ENCODE peak calls at places on chromosomes 12 and 14, in seven cellular contexts. T is mesothelial cell of epicardium, K is glutamatergic neuron, E is heart right ventricle, W is left lung, M is tibial artery, Y is fibroblast of pulmonary artery. S is an unnamed sample.

GRCh38 chr14:65080954-65081747 is 21.2 kb downstream of the MAX start:
- DNase-seq in T (no peak), K (no peak), E (no peak), W (no peak), M (no peak), Y (no peak), S (no peak)

GRCh38 chr12:84551373-84551772 is 361.2 kb downstream of the SLC6A15 start:
- DNase-seq in T (no peak), K (no peak), E (no peak), W (no peak), M (no peak), Y (no peak), S (no peak)

GRCh38 chr14:88599761-88600439 is 37.1 kb downstream of the ZC3H14 start:
- DNase-seq in T (no peak), K (no peak), E (no peak), W (no peak), M (no peak), Y (no peak), S (no peak)

GRCh38 chr14:99950191-99950590 is 115.0 kb upstream of the EVL start:
- DNase-seq in T (no peak), K (no peak), E (no peak), W (no peak), M (no peak), Y (no peak), S (no peak)

GRCh38 chr12:99977550-99977949 is 7.2 kb downstream of the ANKS1B start:
- DNase-seq in T (no peak), K (no peak), E (no peak), W (no peak), M (no peak), Y (no peak), S (peak; percentile 19)

GRCh38 chr12:80269953-80270552 is 170.7 kb downstream of the OTOGL start:
- DNase-seq in T (no peak), K (no peak), E (no peak), W (no peak), M (no peak), Y (peak; percentile 72), S (peak; percentile 60)

GRCh38 chr12:53277981-53278380 is 9.9 kb downstream of the ESPL1 start:
- DNase-seq in T (no peak), K (no peak), E (no peak), W (no peak), M (no peak), Y (no peak), S (no peak)

GRCh38 chr14:25090716-25091454 is 40.9 kb upstream of the STXBP6 start:
- DNase-seq in T (no peak), K (no peak), E (no peak), W (no peak), M (no peak), Y (peak; percentile 67), S (peak; percentile 69)

GRCh38 chr12:93634416-93634815 is 42.8 kb upstream of the CRADD start:
- DNase-seq in T (no peak), K (no peak), E (no peak), W (no peak), M (no peak), Y (peak; percentile 24), S (peak; percentile 43)

GRCh38 chr14:34035934-34036250 is 85.0 kb upstream of the EGLN3 start:
- DNase-seq in T (no peak), K (no peak), E (no peak), W (no peak), M (no peak), Y (no peak), S (no peak)

GRCh38 chr12:61781021-61781581 is 479.1 kb upstream of the USP15 start:
- DNase-seq in T (no peak), K (no peak), E (no peak), W (no peak), M (no peak), Y (no peak), S (no peak)

DNA sequence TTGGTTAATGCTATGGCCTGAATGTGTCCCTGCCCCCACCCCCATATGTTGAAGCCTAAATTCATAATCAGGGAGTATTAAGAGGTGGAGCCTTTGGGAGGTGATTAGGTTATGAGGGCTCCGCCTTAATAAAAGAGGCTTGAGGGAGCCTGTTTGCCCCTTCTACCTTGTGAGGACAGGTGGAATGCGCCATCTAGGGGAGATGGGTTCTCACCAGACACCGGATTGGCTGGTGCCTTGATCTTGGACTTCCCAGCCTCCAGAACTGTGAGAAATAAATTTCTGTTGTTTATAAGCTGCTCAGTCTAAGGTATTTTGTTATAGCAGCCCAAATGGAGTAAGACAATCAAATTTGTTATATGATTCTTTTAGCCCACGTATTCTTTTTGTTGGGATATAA is 148.3 kb downstream of the PTCSC3 start:
- DNase-seq in T (no peak), K (no peak), E (no peak), W (no peak), M (no peak), Y (no peak), S (no peak)
- TF ChIP-seq CTCF in T (no peak), K (no peak), E (no peak), W (no peak), M (no peak), Y (no peak), S (no peak)

GRCh38 chr12:69732088-69732487 is 6.6 kb upstream of the RAB3IP start:
- DNase-seq in T (no peak), K (no peak), E (no peak), W (no peak), M (no peak), Y (peak; percentile 22), S (peak; percentile 68)

GRCh38 chr12:69726922-69727321 is 11.7 kb upstream of the RAB3IP start:
- DNase-seq in T (no peak), K (no peak), E (no peak), W (no peak), M (no peak), Y (no peak), S (no peak)
- TF ChIP-seq CTCF in T (no peak), K (no peak), E (no peak), W (no peak), M (no peak), Y (no peak), S (no peak)

DNA sequence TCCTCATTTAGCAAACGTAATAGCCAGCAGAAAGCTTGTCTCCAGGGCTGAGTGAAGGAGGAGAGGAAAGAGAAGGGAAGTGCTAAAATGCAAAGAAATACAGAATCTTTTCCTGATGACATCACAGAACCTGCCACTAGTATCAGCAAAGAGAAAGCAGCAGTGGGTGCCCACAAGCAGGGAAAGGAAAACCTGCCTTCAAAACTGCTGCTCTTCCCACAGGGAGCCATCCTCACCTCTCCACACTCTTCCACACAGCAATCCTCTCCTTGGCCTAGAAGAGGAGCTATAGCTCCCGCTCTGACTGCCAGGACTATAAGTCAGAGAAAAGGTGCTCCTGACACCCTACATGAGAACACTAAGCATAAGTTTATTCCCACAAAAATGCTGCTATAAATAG is 11.3 kb downstream of the MED13L start:
- DNase-seq in T (no peak), K (no peak), E (no peak), W (no peak), M (no peak), Y (no peak), S (peak; percentile 51)
- TF ChIP-seq CTCF in T (no peak), K (no peak), E (no peak), W (no peak), M (no peak), Y (peak; percentile 21), S (peak; percentile 44)

GRCh38 chr12:74983917-74984316 is 225.7 kb downstream of the KCNC2 start:
- DNase-seq in T (no peak), K (no peak), E (no peak), W (no peak), M (no peak), Y (no peak), S (no peak)

GRCh38 chr12:74977832-74978481 is 231.7 kb downstream of the KCNC2 start:
- DNase-seq in T (no peak), K (no peak), E (no peak), W (no peak), M (no peak), Y (no peak), S (no peak)

GRCh38 chr12:74985293-74985985 is 224.2 kb downstream of the KCNC2 start:
- DNase-seq in T (peak; percentile 16), K (no peak), E (no peak), W (no peak), M (no peak), Y (no peak), S (no peak)

GRCh38 chr12:74984631-74985030 is 225.0 kb downstream of the KCNC2 start:
- DNase-seq in T (no peak), K (no peak), E (no peak), W (no peak), M (no peak), Y (no peak), S (no peak)

DNA sequence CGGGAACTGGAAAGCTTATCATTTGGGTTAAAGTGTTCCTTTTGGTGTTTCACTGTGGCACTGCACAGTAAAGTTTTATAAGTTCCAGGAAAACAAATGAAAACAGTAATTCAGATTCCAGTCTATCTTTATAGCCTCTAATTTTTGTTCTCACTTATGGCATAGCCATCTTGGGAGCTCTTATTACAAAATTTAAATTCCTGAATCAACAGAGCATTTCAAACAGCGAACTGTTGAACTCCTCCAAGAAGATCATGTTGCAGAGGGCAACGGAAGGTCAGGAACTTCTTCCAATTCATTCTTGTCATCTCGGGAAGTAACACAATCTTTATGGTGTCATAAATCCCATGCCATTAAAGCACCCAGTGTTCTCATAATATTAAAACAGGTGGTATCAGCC is 229.1 kb downstream of the KCNC2 start:
- DNase-seq in T (no peak), K (no peak), E (no peak), W (no peak), M (no peak), Y (no peak), S (no peak)
- TF ChIP-seq CTCF in T (no peak), K (no peak), E (no peak), W (no peak), M (no peak), Y (no peak), S (no peak)

GRCh38 chr12:48183876-48184548 is 568 bp downstream of the CCDC184 start:
- DNase-seq in T (no peak), K (peak; percentile 38), E (no peak), W (no peak), M (no peak), Y (no peak), S (no peak)
- TF ChIP-seq CTCF in T (no peak), K (no peak), E (no peak), W (no peak), M (no peak), Y (no peak), S (no peak)

DNA sequence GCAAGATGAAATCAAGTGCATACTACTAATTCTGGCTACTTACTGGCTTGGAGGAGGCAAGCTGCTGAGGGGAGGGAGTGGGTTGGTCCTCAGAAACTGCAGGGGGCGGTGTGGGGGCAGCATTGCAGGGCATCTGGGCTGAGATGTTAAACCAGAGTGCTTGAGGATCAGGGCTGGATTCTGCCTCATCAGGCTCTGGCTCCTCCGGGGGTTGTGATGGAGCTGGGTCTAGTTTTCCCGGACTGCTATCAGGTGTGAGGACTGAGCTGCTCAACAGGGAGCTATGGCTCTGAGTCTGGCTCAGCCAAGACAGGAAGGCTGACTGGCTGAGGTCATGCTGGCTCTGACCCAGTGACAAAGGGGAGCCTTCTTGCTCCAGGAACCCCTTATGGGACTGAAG is 28.6 kb downstream of the BAZ2A start:
- DNase-seq in T (no peak), K (peak; percentile 37), E (no peak), W (no peak), M (no peak), Y (peak; percentile 25), S (no peak)
- TF ChIP-seq CTCF in T (no peak), K (no peak), E (no peak), W (no peak), M (no peak), Y (peak; percentile 35), S (peak; percentile 4)